ENCODE peak calls at places on chromosomes 7 and 10, in four cellular contexts. J is body of pancreas, R is bronchial epithelial cell, U is mucosa of descending colon. B is an unnamed sample.

GRCh38 chr7:94087664-94088352 is 83.7 kb upstream of the BET1 start:
- DNase-seq in J (peak), R (peak), U (no peak), B (peak)

GRCh38 chr10:110304394-110304779 is 333 bp downstream of the SMNDC1 start:
- DNase-seq in R (no peak), J (no peak), U (no peak), B (no peak)

GRCh38 chr10:4212111-4212635 is 427.2 kb upstream of the KLF6 start:
- DNase-seq in R (no peak), J (no peak), U (no peak), B (no peak)

GRCh38 chr10:4352566-4352961 is 473.4 kb upstream of the AKR1E2 start:
- DNase-seq in U (no peak), J (no peak), R (no peak), B (no peak)

GRCh38 chr7:82164813-82165212 is 278.8 kb downstream of the CACNA2D1 start:
- DNase-seq in U (no peak), J (no peak), R (peak), B (peak)

GRCh38 chr10:77840636-77841035 is 85.9 kb downstream of the DLG5 start:
- DNase-seq in U (no peak), J (no peak), R (no peak), B (no peak)

GRCh38 chr7:19362099-19362498 is 216.9 kb upstream of the FERD3L start:
- DNase-seq in R (peak), J (no peak), U (no peak), B (no peak)

GRCh38 chr10:51313259-51313658 is 239.0 kb downstream of the PRKG1 start:
- DNase-seq in J (no peak), R (no peak), U (no peak), B (no peak)

GRCh38 chr7:1500064-1500807 is 4.0 kb downstream of the INTS1 start:
- DNase-seq in J (no peak), R (no peak), U (no peak), B (no peak)

GRCh38 chr7:47354831-47355541 is 226.9 kb downstream of the TNS3 start:
- DNase-seq in J (peak), R (no peak), U (peak), B (no peak)

GRCh38 chr10:101617102-101617823 is 29.1 kb downstream of the DPCD start:
- DNase-seq in J (no peak), U (no peak), R (no peak), B (no peak)

GRCh38 chr7:18894155-18894554 is 223.3 kb downstream of the TWIST1 start:
- DNase-seq in J (no peak), R (no peak), U (no peak), B (no peak)

GRCh38 chr7:20778063-20778721 is 8.5 kb downstream of the SP8 start:
- DNase-seq in R (no peak), U (no peak), J (peak), B (peak)

GRCh38 chr10:24718031-24718855 is 5.4 kb downstream of the ARHGAP21 start:
- DNase-seq in U (no peak), R (peak), J (no peak), B (no peak)

GRCh38 chr7:66429498-66430163 is 199.1 kb upstream of the KCTD7 start:
- DNase-seq in J (no peak), R (no peak), U (no peak), B (no peak)

GRCh38 chr7:23544913-23545354 is 13.2 kb upstream of the TRA2A start:
- DNase-seq in U (no peak), J (no peak), R (peak), B (no peak)

GRCh38 chr10:71779641-71780040 is 6.3 kb upstream of the VSIR start:
- DNase-seq in R (no peak), J (no peak), U (peak), B (no peak)

GRCh38 chr10:60531006-60531405 is 141.3 kb upstream of the ANK3 start:
- DNase-seq in J (no peak), U (no peak), R (no peak), B (no peak)

GRCh38 chr10:103820101-103821062 is 35.0 kb downstream of the SH3PXD2A start:
- DNase-seq in J (peak), U (no peak), R (no peak), B (no peak)

GRCh38 chr7:45598697-45599520 is 24.7 kb downstream of the ADCY1 start:
- DNase-seq in J (peak), R (no peak), U (no peak), B (no peak)

DNA sequence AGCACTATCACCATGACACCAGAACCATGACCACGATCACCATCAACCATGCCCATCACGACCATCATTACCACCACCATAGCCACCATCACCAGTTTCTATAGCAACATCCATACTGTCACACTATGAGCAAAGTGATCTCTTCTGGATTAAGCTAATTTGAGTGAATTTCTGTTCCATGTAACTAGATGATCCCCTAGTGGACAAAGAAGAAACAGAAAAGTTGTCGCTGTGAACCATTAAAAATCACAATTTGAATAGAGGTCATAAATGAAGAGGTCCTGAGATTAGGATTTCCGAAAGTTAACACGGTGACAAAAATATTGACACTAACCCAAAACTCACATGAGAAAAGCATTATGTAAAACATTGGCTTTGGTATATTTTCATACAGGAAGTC is 77.6 kb downstream of the CLRN3 start:
- DNase-seq in J (no peak), U (no peak), R (no peak), B (no peak)
- TF ChIP-seq CTCF in J (no peak), U (no peak), R (no peak), B (peak)

GRCh38 chr10:13613519-13613918 is 26.8 kb downstream of the PRPF18 start:
- DNase-seq in R (peak), U (no peak), J (no peak), B (no peak)

GRCh38 chr10:13614530-13615332 is 28.0 kb downstream of the PRPF18 start:
- DNase-seq in J (no peak), R (no peak), U (no peak), B (peak)

GRCh38 chr10:13615650-13616049 is 28.9 kb downstream of the PRPF18 start:
- DNase-seq in U (no peak), J (no peak), R (no peak), B (no peak)

GRCh38 chr10:13617146-13617545 is 30.4 kb downstream of the PRPF18 start:
- DNase-seq in J (no peak), U (no peak), R (no peak), B (no peak)

DNA sequence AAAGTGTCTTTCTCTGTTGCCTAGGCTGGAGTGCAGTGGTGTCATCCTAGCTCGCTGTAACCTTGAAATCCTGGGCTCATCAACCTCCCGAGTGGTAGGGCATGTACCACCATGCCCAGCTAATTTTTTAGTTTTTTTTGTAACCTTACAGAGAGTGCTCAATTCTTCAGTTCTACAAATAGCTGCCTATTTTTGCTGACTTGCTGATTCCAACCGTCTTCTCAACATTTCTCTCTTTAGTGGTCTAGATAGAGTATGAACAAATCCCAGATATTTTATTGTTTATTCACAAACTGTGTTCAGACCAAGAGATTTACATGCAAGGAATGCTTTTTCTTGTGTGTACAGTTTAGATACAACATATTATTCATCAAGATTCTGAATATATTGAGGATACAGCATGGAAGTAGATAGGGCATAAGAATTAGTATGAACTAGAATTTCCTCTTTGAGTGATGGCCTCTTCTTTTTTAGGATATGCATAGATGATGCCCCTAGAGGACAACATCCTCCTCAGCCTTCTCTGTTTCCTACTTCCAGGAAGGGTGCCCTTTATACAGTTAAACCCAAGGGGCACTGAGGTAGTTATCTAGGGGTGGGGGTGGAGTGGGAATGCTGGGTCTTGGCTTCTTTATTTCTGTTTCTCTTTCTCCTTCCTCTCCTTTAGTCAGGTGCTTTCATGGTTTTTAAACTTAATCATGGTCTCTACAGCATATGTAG is 26.0 kb downstream of the PRPF18 start:
- DNase-seq in U (no peak), J (no peak), R (no peak), B (no peak)
- TF ChIP-seq CTCF in U (no peak), J (no peak), R (no peak), B (no peak)

DNA sequence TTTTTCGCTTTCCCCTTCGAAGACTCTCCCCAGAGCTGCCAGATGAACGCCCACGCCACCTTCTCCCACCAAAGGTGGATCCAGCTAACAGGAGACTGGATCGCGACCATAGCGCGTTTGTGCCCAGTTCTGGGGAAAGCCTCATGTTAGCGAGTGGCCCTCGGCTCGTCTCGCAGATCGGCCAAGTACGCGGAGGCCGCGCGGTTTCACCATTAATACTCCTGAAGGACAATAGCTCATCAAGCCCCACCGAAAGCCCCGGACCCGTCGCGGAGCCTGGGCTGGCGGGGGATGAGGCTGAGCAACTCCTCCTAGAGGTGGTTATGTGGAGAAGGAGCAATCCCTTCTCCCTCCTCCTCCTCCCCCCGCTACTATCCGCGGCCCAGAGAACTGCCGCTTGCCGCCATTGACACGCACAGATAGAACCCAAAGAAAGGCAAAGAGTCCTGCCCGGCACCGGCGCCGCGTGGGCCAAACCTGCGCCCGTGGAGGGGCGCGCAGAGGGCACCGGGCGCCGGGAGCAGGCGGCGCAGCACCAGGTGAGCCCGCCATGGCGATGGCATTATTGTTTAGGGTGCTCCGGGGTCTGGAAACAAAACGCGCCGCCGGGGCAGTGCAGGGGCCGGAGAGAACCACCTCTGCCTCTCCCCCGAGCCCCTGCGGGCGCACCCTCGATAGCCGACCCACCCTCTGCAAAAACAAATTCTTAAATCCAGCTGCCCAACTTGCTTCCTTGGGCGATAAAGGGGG is at the start of gene MACROH2A2:
- DNase-seq in R (peak), U (peak), J (peak), B (peak)
- TF ChIP-seq CTCF in R (peak), U (no peak), J (peak), B (peak)

GRCh38 chr10:5988336-5988920 is 11.1 kb upstream of the IL15RA start:
- DNase-seq in U (no peak), R (no peak), J (no peak), B (no peak)

GRCh38 chr10:5987747-5988146 is 10.4 kb upstream of the IL15RA start:
- DNase-seq in R (no peak), U (no peak), J (no peak), B (no peak)

GRCh38 chr10:5996696-5997095 is 19.4 kb upstream of the IL15RA start:
- DNase-seq in J (no peak), U (no peak), R (no peak), B (no peak)

GRCh38 chr10:5991708-5992107 is 14.4 kb upstream of the IL15RA start:
- DNase-seq in U (no peak), J (no peak), R (no peak), B (no peak)

GRCh38 chr10:5992398-5992797 is 15.1 kb upstream of the IL15RA start:
- DNase-seq in R (no peak), U (no peak), J (no peak), B (no peak)
- TF ChIP-seq CTCF in R (no peak), U (no peak), J (no peak), B (no peak)